ENCODE peak calls at places on chromosomes 11 and 22, in ten cellular contexts. H, Z, L, F, J, I, C, K, B and A are unnamed samples.

GRCh38 chr11:102410382-102410784 is 42.2 kb downstream of the TMEM123 start:
- DNase-seq in Z (no peak), J (no peak), H (peak; percentile 32), K (peak; percentile 62), C (no peak), B (peak; percentile 21), F (no peak), L (no peak), I (no peak), A (no peak)

GRCh38 chr11:118917488-118918127 is 8.1 kb downstream of the BCL9L start:
- DNase-seq in Z (peak; percentile 94), B (peak; percentile 83), F (no peak), C (no peak), J (peak; percentile 96), L (peak; percentile 68), H (no peak), I (no peak), K (peak; percentile 91), A (no peak)

GRCh38 chr11:19935507-19935906 is 222.9 kb downstream of the NAV2 start:
- DNase-seq in H (peak; percentile 85), Z (no peak), I (no peak), B (peak; percentile 80), C (no peak), L (no peak), K (peak; percentile 86), F (no peak), J (no peak), A (peak; percentile 70)

GRCh38 chr22:46961591-46962290 is 199.3 kb downstream of the TBC1D22A start:
- DNase-seq in F (no peak), J (peak; percentile 29), K (no peak), L (no peak), C (no peak), Z (no peak), B (no peak), H (no peak), I (no peak), A (no peak)

GRCh38 chr11:96748639-96749370 is 359.0 kb downstream of the JRKL start:
- DNase-seq in L (no peak), Z (no peak), K (peak; percentile 46), C (no peak), B (no peak), J (no peak), I (no peak), H (no peak), F (peak; percentile 9), A (peak; percentile 9)

GRCh38 chr11:108880510-108880909 is 215.6 kb downstream of the DDX10 start:
- DNase-seq in L (no peak), Z (no peak), C (no peak), H (no peak), I (no peak), F (no peak), K (peak; percentile 31), B (no peak), J (no peak), A (no peak)

GRCh38 chr22:19759994-19760651 is 455 bp upstream of the TBX1 start:
- DNase-seq in I (no peak), J (no peak), K (no peak), C (no peak), Z (no peak), L (no peak), H (peak; percentile 42), B (no peak), F (no peak), A (no peak)

GRCh38 chr22:37098976-37099577 is 10.4 kb downstream of the TMPRSS6 start:
- DNase-seq in H (peak; percentile 62), J (no peak), C (no peak), B (no peak), F (no peak), L (no peak), K (no peak), I (no peak), Z (no peak), A (no peak)

GRCh38 chr11:2862950-2863618 is 22.5 kb downstream of the CDKN1C start:
- DNase-seq in H (peak; percentile 77), C (no peak), J (no peak), F (no peak), I (no peak), K (peak; percentile 12), Z (no peak), L (peak; percentile 38), B (no peak), A (no peak)
- H3K4me3 ChIP-seq in H (peak overlapping the region; percentile 52), C (peak overlapping the region; percentile 66), J (no peak overlapping the region), F (no peak overlapping the region), I (no peak overlapping the region), K (no peak overlapping the region), Z (peak overlapping the region; percentile 67), L (peak overlapping the region; percentile 59), B (no peak overlapping the region), A (no peak overlapping the region)

GRCh38 chr22:27329966-27330645 is 471.4 kb downstream of the MN1 start:
- DNase-seq in Z (peak; percentile 7), J (peak; percentile 53), H (no peak), K (no peak), B (no peak), C (no peak), I (no peak), F (no peak), L (no peak), A (no peak)

GRCh38 chr22:27327981-27328721 is 473.4 kb downstream of the MN1 start:
- DNase-seq in I (no peak), C (no peak), B (no peak), K (no peak), L (no peak), F (no peak), J (peak; percentile 59), Z (peak; percentile 46), H (no peak), A (no peak)

GRCh38 chr22:27329471-27329870 is 472.1 kb downstream of the MN1 start:
- DNase-seq in C (no peak), J (peak; percentile 26), K (no peak), H (peak; percentile 82), Z (peak; percentile 11), L (no peak), F (no peak), B (no peak), I (no peak), A (no peak)

GRCh38 chr22:27335102-27335660 is 466.4 kb downstream of the MN1 start:
- DNase-seq in B (no peak), C (no peak), L (no peak), H (no peak), F (no peak), Z (peak; percentile 54), I (no peak), K (no peak), J (no peak), A (no peak)

DNA sequence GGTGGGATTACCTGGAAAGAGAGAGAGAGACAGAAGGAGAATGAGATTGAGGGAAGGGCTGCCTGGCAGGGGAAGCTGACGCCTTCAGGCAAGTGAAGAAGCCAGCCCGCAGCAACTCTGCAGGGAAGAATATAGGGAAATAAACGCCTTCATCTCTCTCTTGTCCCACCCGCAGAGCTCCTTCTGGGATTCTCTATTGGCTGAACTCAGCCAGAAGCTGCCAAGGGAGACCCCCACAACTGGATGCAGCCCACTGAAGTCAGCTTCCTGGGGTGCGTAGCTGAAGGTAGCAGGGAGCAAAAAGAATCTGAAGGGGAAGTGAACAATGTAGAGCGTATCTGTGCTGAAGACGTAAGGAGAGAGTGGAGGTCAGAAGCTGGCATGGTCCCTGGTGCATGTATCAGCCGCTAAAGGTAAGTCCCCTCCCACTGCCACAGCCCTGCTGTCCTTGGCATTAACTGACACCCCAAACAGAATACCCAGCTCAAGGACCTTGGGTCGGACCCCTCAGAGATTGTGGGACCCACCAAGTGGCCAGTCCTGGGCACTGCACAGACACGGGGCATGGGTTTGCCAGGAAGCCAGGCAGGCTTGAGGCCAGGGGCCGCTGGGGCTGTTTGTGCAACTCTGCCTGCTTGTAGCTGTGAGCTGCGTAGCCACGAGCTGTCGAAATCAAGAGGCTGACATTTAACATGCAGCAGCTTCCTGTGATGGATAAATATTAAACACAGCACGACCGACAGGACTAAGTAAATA is 469.9 kb downstream of the MN1 start:
- DNase-seq in J (peak; percentile 88), B (peak; percentile 42), I (peak; percentile 43), H (peak; percentile 77), C (no peak), Z (peak; percentile 81), K (peak; percentile 27), L (peak; percentile 46), F (no peak), A (no peak)
- TF ChIP-seq CTCF in J (no peak), B (peak; percentile 79), I (peak; percentile 30), H (peak; percentile 54), C (no peak), Z (peak; percentile 24), K (peak; percentile 43), L (peak; percentile 59), F (peak; percentile 68), A (peak; percentile 65)

GRCh38 chr11:9380773-9381172 is 3.7 kb upstream of the IPO7 start:
- DNase-seq in C (no peak), F (no peak), B (no peak), L (peak; percentile 39), J (no peak), H (peak; percentile 21), K (no peak), I (no peak), Z (no peak), A (no peak)

GRCh38 chr11:9384535-9385287 is at the start of gene IPO7:
- DNase-seq in C (peak; percentile 87), B (peak; percentile 89), J (peak; percentile 97), I (peak; percentile 90), H (peak; percentile 96), K (peak; percentile 92), F (no peak), Z (peak; percentile 94), L (peak; percentile 90), A (peak; percentile 76)

GRCh38 chr11:9385288-9385902 is 943 bp downstream of the IPO7 start:
- DNase-seq in Z (no peak), L (no peak), H (no peak), J (no peak), C (peak; percentile 60), I (peak; percentile 43), B (no peak), F (no peak), K (no peak), A (peak; percentile 5)

GRCh38 chr11:9386901-9387300 is 2.4 kb downstream of the IPO7 start:
- DNase-seq in Z (no peak), J (no peak), H (no peak), I (no peak), L (no peak), K (no peak), F (no peak), C (no peak), B (no peak), A (no peak)

DNA sequence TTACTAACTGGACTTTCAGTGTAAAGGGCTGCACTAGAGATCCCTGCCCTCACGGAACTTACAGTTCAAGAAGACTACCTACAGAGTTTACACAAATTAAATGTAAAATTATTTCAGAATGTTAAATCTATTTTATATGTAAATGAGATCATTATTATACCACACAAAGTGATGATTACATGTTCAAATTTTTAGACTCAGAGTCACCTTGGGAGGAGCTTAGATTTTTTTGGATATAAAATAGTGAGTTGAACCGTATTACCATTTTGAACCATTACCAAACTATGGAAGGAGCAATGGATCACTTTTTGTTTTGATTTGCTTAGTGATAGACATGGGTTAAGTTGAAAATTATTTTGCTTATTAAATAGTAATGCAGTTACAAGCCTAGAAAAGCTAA is 1.6 kb downstream of the IPO7 start:
- DNase-seq in F (no peak), L (no peak), Z (no peak), C (no peak), B (no peak), J (no peak), K (no peak), H (no peak), I (no peak), A (no peak)
- H3K4me3 ChIP-seq in F (peak overlapping the region; percentile 87), L (peak overlapping the region; percentile 97), Z (peak overlapping the region; percentile 86), C (peak overlapping the region; percentile 90), B (peak overlapping the region; percentile 91), J (no peak overlapping the region), K (peak overlapping the region; percentile 73), H (peak overlapping the region; percentile 95), I (peak overlapping the region; percentile 74), A (peak overlapping the region; percentile 80)

GRCh38 chr22:22031571-22031970 is 49.0 kb upstream of the TOP3B start:
- DNase-seq in J (no peak), Z (no peak), I (no peak), B (no peak), H (no peak), K (no peak), L (no peak), C (no peak), F (no peak), A (no peak)

GRCh38 chr22:22032906-22033802 is 50.6 kb upstream of the TOP3B start:
- DNase-seq in K (no peak), F (no peak), Z (no peak), C (no peak), J (no peak), L (no peak), B (no peak), I (no peak), H (no peak), A (no peak)

GRCh38 chr22:22031183-22031560 is 48.6 kb upstream of the TOP3B start:
- DNase-seq in K (no peak), Z (no peak), B (no peak), J (no peak), H (no peak), C (no peak), F (no peak), I (no peak), L (no peak), A (no peak)

GRCh38 chr22:22032099-22032905 is 49.7 kb upstream of the TOP3B start:
- DNase-seq in C (no peak), J (no peak), K (no peak), L (no peak), B (no peak), I (no peak), H (no peak), F (no peak), Z (no peak), A (no peak)

GRCh38 chr22:22030493-22031182 is 48.1 kb upstream of the TOP3B start:
- DNase-seq in C (no peak), F (no peak), B (no peak), L (peak; percentile 20), Z (no peak), I (peak; percentile 2), J (no peak), H (peak; percentile 47), K (peak; percentile 50), A (no peak)
- TF ChIP-seq CTCF in C (no peak), F (peak; percentile 32), B (peak; percentile 52), L (peak; percentile 34), Z (no peak), I (no peak), J (no peak), H (peak; percentile 71), K (peak; percentile 67), A (peak; percentile 4)